ENCODE peak calls at places on chromosomes 16 and 17, in six cellular contexts. One of them, this sample, is unnamed. For H3K4me1, the result is how much of the 10 kb centered on the place peaks cover.

GRCh38 chr17:7419833-7420610 is at the start of gene SPEM1:
- DNase-seq in effector memory CD4-positive, alpha-beta T cell: no peak
- DNase-seq in thyroid gland: no peak
- DNase-seq in H1: no peak
- DNase-seq in A549: no peak
- DNase-seq in left lung: peak
- DNase-seq in this sample: no peak

GRCh38 chr17:77535435-77535834 is 394.7 kb downstream of the SEC14L1 start:
- DNase-seq in effector memory CD4-positive, alpha-beta T cell: no peak
- DNase-seq in H1: no peak
- DNase-seq in thyroid gland: no peak
- DNase-seq in A549: no peak
- DNase-seq in left lung: no peak
- DNase-seq in this sample: no peak

GRCh38 chr16:56856876-56857447 is 8.0 kb upstream of the SLC12A3 start:
- DNase-seq in H1: no peak
- DNase-seq in thyroid gland: no peak
- DNase-seq in left lung: peak
- DNase-seq in A549: no peak
- DNase-seq in effector memory CD4-positive, alpha-beta T cell: no peak
- DNase-seq in this sample: no peak

GRCh38 chr16:84683691-84684591 is 15.9 kb upstream of the USP10 start:
- DNase-seq in A549: no peak
- DNase-seq in H1: peak
- DNase-seq in left lung: no peak
- DNase-seq in effector memory CD4-positive, alpha-beta T cell: no peak
- DNase-seq in thyroid gland: no peak
- DNase-seq in this sample: no peak

GRCh38 chr16:83813818-83814653 is 6.3 kb downstream of the HSBP1 start:
- DNase-seq in thyroid gland: peak
- DNase-seq in H1: no peak
- DNase-seq in A549: peak
- DNase-seq in left lung: no peak
- DNase-seq in effector memory CD4-positive, alpha-beta T cell: no peak
- DNase-seq in this sample: peak

GRCh38 chr17:7704601-7705268 is at the start of gene EFNB3:
- DNase-seq in H1: no peak
- DNase-seq in A549: peak
- DNase-seq in thyroid gland: peak
- DNase-seq in effector memory CD4-positive, alpha-beta T cell: no peak
- DNase-seq in left lung: no peak
- DNase-seq in this sample: peak

GRCh38 chr17:73066148-73066884 is 26.2 kb downstream of the SLC39A11 start:
- DNase-seq in thyroid gland: no peak
- DNase-seq in H1: no peak
- DNase-seq in left lung: no peak
- DNase-seq in effector memory CD4-positive, alpha-beta T cell: no peak
- DNase-seq in A549: no peak
- DNase-seq in this sample: no peak

GRCh38 chr16:17392127-17392856 is 78.5 kb downstream of the XYLT1 start:
- DNase-seq in effector memory CD4-positive, alpha-beta T cell: no peak
- DNase-seq in A549: no peak
- DNase-seq in left lung: no peak
- DNase-seq in thyroid gland: no peak
- DNase-seq in H1: no peak
- DNase-seq in this sample: no peak

GRCh38 chr17:31907342-31907975 is 6.0 kb upstream of the UTP6 start:
- DNase-seq in A549: no peak
- DNase-seq in effector memory CD4-positive, alpha-beta T cell: no peak
- DNase-seq in thyroid gland: peak
- DNase-seq in left lung: no peak
- DNase-seq in H1: no peak
- DNase-seq in this sample: peak

GRCh38 chr17:75645889-75646625 is 12.8 kb downstream of the SMIM5 start:
- DNase-seq in left lung: peak
- DNase-seq in A549: peak
- DNase-seq in H1: no peak
- DNase-seq in effector memory CD4-positive, alpha-beta T cell: no peak
- DNase-seq in thyroid gland: no peak
- DNase-seq in this sample: peak

GRCh38 chr17:72516772-72517399 is 396.1 kb downstream of the SOX9 start:
- DNase-seq in effector memory CD4-positive, alpha-beta T cell: no peak
- DNase-seq in H1: no peak
- DNase-seq in A549: peak
- DNase-seq in thyroid gland: peak
- DNase-seq in left lung: no peak
- DNase-seq in this sample: no peak

GRCh38 chr17:50199651-50200446 is 1.6 kb downstream of the COL1A1 start:
- DNase-seq in effector memory CD4-positive, alpha-beta T cell: peak
- DNase-seq in A549: peak
- DNase-seq in H1: no peak
- DNase-seq in left lung: peak
- DNase-seq in thyroid gland: peak
- DNase-seq in this sample: peak

GRCh38 chr17:32741381-32741780 is 135.5 kb downstream of the MYO1D start:
- DNase-seq in effector memory CD4-positive, alpha-beta T cell: no peak
- DNase-seq in H1: no peak
- DNase-seq in left lung: no peak
- DNase-seq in thyroid gland: no peak
- DNase-seq in A549: no peak
- DNase-seq in this sample: no peak

GRCh38 chr16:66035096-66035495 is 331.4 kb upstream of the CDH5 start:
- DNase-seq in thyroid gland: peak
- DNase-seq in effector memory CD4-positive, alpha-beta T cell: no peak
- DNase-seq in left lung: no peak
- DNase-seq in H1: no peak
- DNase-seq in A549: no peak
- DNase-seq in this sample: no peak

GRCh38 chr16:78677332-78677731 is 577.9 kb downstream of the WWOX start:
- DNase-seq in H1: no peak
- DNase-seq in thyroid gland: no peak
- DNase-seq in left lung: no peak
- DNase-seq in effector memory CD4-positive, alpha-beta T cell: no peak
- DNase-seq in A549: no peak
- DNase-seq in this sample: no peak

GRCh38 chr17:17757391-17757791 is 76.1 kb downstream of the RAI1 start:
- DNase-seq in A549: no peak
- DNase-seq in effector memory CD4-positive, alpha-beta T cell: no peak
- DNase-seq in H1: no peak
- DNase-seq in left lung: peak
- DNase-seq in thyroid gland: no peak
- DNase-seq in this sample: no peak

GRCh38 chr17:74485841-74486240 is 19.4 kb downstream of the CD300A start:
- DNase-seq in effector memory CD4-positive, alpha-beta T cell: no peak
- DNase-seq in thyroid gland: no peak
- DNase-seq in left lung: peak
- DNase-seq in H1: no peak
- DNase-seq in A549: no peak
- DNase-seq in this sample: no peak

GRCh38 chr17:17681744-17682292 is 560 bp downstream of the RAI1 start:
- DNase-seq in left lung: peak
- DNase-seq in H1: no peak
- DNase-seq in A549: no peak
- DNase-seq in thyroid gland: peak
- DNase-seq in effector memory CD4-positive, alpha-beta T cell: no peak
- DNase-seq in this sample: no peak

GRCh38 chr17:79620207-79621038 is 9.6 kb upstream of the RBFOX3 start:
- DNase-seq in effector memory CD4-positive, alpha-beta T cell: no peak
- DNase-seq in H1: no peak
- DNase-seq in thyroid gland: no peak
- DNase-seq in left lung: peak
- DNase-seq in A549: no peak
- DNase-seq in this sample: no peak

DNA sequence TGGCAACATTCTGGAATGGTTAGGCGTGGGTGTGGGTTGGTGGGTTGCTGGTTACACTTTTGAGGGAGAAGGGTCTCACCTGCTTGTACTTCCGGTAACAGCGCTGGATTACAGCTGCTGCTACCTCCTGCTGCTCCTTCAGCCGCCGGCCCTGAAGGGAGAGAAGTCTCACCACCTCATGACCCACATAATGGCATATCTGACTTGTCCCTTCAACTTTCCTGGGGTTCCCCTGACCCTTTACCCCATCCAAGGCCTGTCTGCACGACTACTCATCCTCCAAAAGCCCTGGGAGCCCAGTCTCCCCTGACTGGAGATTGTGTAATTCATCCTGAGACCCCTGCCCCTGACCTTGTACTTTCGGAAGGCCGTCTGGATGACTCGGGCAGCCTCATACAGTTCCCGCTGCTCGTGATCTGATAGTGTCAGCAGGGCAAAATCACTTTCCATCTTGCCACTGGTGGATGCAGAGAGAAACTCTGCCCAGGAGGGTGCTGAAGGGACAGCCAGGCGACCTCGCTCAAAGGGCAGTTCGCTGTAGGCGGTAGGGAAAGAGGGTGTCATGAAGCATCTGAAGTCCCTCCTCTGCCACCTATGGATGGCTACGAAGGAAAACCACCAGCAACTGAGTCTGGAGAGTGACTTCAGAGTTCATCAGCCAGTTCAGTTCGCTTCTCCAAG is 2.1 kb upstream of the SPAG7 start:
- DNase-seq in A549: no peak
- DNase-seq in effector memory CD4-positive, alpha-beta T cell: no peak
- DNase-seq in left lung: no peak
- DNase-seq in thyroid gland: no peak
- DNase-seq in H1: no peak
- DNase-seq in this sample: no peak
- H3K27ac ChIP-seq in A549: peak
- H3K27ac ChIP-seq in effector memory CD4-positive, alpha-beta T cell: peak
- H3K27ac ChIP-seq in left lung: peak
- H3K27ac ChIP-seq in thyroid gland: peak
- H3K27ac ChIP-seq in H1: no peak
- H3K27ac ChIP-seq in this sample: no peak

GRCh38 chr16:27427538-27427937 is 25.6 kb downstream of the IL21R start:
- DNase-seq in effector memory CD4-positive, alpha-beta T cell: no peak
- DNase-seq in thyroid gland: no peak
- DNase-seq in H1: no peak
- DNase-seq in left lung: no peak
- DNase-seq in A549: no peak
- DNase-seq in this sample: no peak
- H3K4me1 ChIP-seq in effector memory CD4-positive, alpha-beta T cell: under half
- H3K4me1 ChIP-seq in thyroid gland: under half
- H3K4me1 ChIP-seq in H1: under half
- H3K4me1 ChIP-seq in left lung: under half
- H3K4me1 ChIP-seq in A549: under half
- H3K4me1 ChIP-seq in this sample: under half

DNA sequence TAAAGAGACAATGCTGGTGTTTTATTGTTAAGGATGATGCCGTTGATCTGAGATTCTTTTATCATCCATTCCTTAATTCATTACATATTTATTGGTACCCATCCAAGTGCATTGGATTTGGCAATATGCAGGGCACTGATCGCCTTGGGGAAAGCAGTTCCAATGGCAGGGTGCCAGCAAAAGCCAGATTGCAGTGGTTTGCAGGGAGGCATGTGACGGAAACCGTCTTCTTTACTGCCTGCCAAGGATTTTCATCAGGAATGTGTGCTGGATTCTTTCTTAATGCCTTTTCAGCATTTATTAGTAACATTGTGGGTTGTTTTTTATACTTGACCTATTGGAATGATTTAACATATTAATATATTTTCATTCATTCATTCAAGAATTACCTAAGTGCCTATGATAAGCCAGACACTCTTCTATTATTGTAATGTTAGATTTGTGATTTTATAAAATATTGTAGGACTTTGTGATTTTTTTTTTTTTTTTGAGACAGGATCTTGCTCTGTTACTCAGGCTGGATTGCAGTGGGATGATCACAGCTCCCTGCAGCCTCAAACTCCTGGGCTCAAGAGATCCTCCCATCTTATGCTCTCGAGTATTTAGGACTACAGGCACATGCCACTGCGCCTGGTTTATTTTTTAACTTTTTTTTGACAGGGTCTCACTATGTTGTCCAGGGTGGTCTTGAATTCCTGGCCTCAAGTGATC is 93.4 kb upstream of the TNRC6A start:
- DNase-seq in thyroid gland: peak
- DNase-seq in effector memory CD4-positive, alpha-beta T cell: no peak
- DNase-seq in left lung: no peak
- DNase-seq in A549: peak
- DNase-seq in H1: no peak
- DNase-seq in this sample: peak
- H3K27ac ChIP-seq in thyroid gland: no peak
- H3K27ac ChIP-seq in effector memory CD4-positive, alpha-beta T cell: no peak
- H3K27ac ChIP-seq in left lung: no peak
- H3K27ac ChIP-seq in A549: peak
- H3K27ac ChIP-seq in H1: no peak
- H3K27ac ChIP-seq in this sample: no peak

GRCh38 chr17:83082899-83083367 is 3.5 kb downstream of the METRNL start:
- DNase-seq in A549: no peak
- DNase-seq in H1: no peak
- DNase-seq in thyroid gland: no peak
- DNase-seq in left lung: no peak
- DNase-seq in effector memory CD4-positive, alpha-beta T cell: no peak
- DNase-seq in this sample: no peak

GRCh38 chr17:83083368-83084201 is 4.2 kb downstream of the METRNL start:
- DNase-seq in left lung: no peak
- DNase-seq in effector memory CD4-positive, alpha-beta T cell: no peak
- DNase-seq in thyroid gland: peak
- DNase-seq in A549: peak
- DNase-seq in H1: peak
- DNase-seq in this sample: peak

GRCh38 chr17:83085103-83085502 is 5.7 kb downstream of the METRNL start:
- DNase-seq in left lung: no peak
- DNase-seq in thyroid gland: no peak
- DNase-seq in effector memory CD4-positive, alpha-beta T cell: no peak
- DNase-seq in H1: no peak
- DNase-seq in A549: no peak
- DNase-seq in this sample: no peak

GRCh38 chr17:83084621-83085056 is 5.2 kb downstream of the METRNL start:
- DNase-seq in A549: no peak
- DNase-seq in H1: no peak
- DNase-seq in left lung: peak
- DNase-seq in thyroid gland: peak
- DNase-seq in effector memory CD4-positive, alpha-beta T cell: no peak
- DNase-seq in this sample: no peak

DNA sequence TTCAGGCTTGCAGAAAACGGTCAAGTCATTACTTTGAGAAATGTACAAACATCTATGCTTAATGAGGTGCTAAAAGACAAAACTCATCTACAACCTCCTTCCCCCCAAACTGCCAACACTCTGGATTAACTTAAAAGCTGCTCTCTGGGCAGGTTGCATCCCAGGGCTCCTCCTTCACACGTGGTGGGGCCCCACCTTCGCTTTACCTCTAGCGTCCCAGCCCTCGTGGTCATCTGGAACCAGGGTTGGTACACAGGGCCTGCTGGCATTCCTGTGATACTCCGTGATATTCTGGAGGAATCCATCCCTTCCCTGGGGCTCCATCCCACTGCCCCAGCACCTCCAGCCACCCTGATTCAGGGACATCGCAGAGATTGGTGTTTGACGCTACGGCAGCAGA is 4.8 kb downstream of the METRNL start:
- DNase-seq in thyroid gland: no peak
- DNase-seq in A549: no peak
- DNase-seq in H1: no peak
- DNase-seq in effector memory CD4-positive, alpha-beta T cell: no peak
- DNase-seq in left lung: no peak
- DNase-seq in this sample: no peak
- H3K4me1 ChIP-seq in thyroid gland: under half
- H3K4me1 ChIP-seq in A549: under half
- H3K4me1 ChIP-seq in H1: under half
- H3K4me1 ChIP-seq in effector memory CD4-positive, alpha-beta T cell: under half
- H3K4me1 ChIP-seq in left lung: under half
- H3K4me1 ChIP-seq in this sample: under half

This sample was measured in foreskin keratinocyte.